ENCODE peak calls at places on chromosomes 11 and 22, in four cellular contexts. One of them, this sample, is unnamed.

GRCh38 chr11:126265801-126266200 is 2.9 kb downstream of the SRPRA start:
- DNase-seq in heart left ventricle: no peak
- DNase-seq in HFF-Myc: no peak
- DNase-seq in adrenal gland: no peak
- DNase-seq in this sample: no peak

GRCh38 chr22:19719055-19719482 is 4.3 kb upstream of the GP1BB start:
- DNase-seq in heart left ventricle: peak; percentile 72
- DNase-seq in HFF-Myc: no peak
- DNase-seq in adrenal gland: no peak
- DNase-seq in this sample: no peak

GRCh38 chr22:48538291-48538820 is 1289.3 kb downstream of the BRD1 start:
- DNase-seq in heart left ventricle: no peak
- DNase-seq in HFF-Myc: no peak
- DNase-seq in adrenal gland: no peak
- DNase-seq in this sample: no peak

GRCh38 chr11:70146895-70147520 is 56.1 kb upstream of the FADD start:
- DNase-seq in heart left ventricle: no peak
- DNase-seq in HFF-Myc: no peak
- DNase-seq in adrenal gland: no peak
- DNase-seq in this sample: no peak

GRCh38 chr22:44550666-44551491 is 52.8 kb upstream of the RTL6 start:
- DNase-seq in heart left ventricle: peak; percentile 75
- DNase-seq in HFF-Myc: peak; percentile 53
- DNase-seq in adrenal gland: peak; percentile 44
- DNase-seq in this sample: peak; percentile 94

GRCh38 chr11:68632802-68633201 is 51.5 kb upstream of the GAL start:
- DNase-seq in heart left ventricle: no peak
- DNase-seq in HFF-Myc: peak; percentile 50
- DNase-seq in adrenal gland: peak; percentile 39
- DNase-seq in this sample: peak; percentile 2

GRCh38 chr11:125338886-125339811 is 156.9 kb downstream of the FEZ1 start:
- DNase-seq in heart left ventricle: peak; percentile 57
- DNase-seq in HFF-Myc: no peak
- DNase-seq in adrenal gland: no peak
- DNase-seq in this sample: no peak

GRCh38 chr11:64558869-64559268 is 32.2 kb upstream of the SLC22A12 start:
- DNase-seq in heart left ventricle: no peak
- DNase-seq in HFF-Myc: no peak
- DNase-seq in adrenal gland: no peak
- DNase-seq in this sample: no peak

GRCh38 chr22:41936894-41937169 is 10.1 kb downstream of the CENPM start:
- DNase-seq in heart left ventricle: no peak
- DNase-seq in HFF-Myc: no peak
- DNase-seq in adrenal gland: no peak
- DNase-seq in this sample: no peak

GRCh38 chr22:41943661-41944209 is 3.2 kb downstream of the CENPM start:
- DNase-seq in heart left ventricle: no peak
- DNase-seq in HFF-Myc: no peak
- DNase-seq in adrenal gland: no peak
- DNase-seq in this sample: no peak

GRCh38 chr22:41946360-41947180 is at the start of gene CENPM:
- DNase-seq in heart left ventricle: peak; percentile 93
- DNase-seq in HFF-Myc: peak; percentile 85
- DNase-seq in adrenal gland: peak; percentile 95
- DNase-seq in this sample: peak; percentile 61

GRCh38 chr22:41939981-41940852 is 6.7 kb downstream of the CENPM start:
- DNase-seq in heart left ventricle: no peak
- DNase-seq in HFF-Myc: no peak
- DNase-seq in adrenal gland: no peak
- DNase-seq in this sample: no peak

DNA sequence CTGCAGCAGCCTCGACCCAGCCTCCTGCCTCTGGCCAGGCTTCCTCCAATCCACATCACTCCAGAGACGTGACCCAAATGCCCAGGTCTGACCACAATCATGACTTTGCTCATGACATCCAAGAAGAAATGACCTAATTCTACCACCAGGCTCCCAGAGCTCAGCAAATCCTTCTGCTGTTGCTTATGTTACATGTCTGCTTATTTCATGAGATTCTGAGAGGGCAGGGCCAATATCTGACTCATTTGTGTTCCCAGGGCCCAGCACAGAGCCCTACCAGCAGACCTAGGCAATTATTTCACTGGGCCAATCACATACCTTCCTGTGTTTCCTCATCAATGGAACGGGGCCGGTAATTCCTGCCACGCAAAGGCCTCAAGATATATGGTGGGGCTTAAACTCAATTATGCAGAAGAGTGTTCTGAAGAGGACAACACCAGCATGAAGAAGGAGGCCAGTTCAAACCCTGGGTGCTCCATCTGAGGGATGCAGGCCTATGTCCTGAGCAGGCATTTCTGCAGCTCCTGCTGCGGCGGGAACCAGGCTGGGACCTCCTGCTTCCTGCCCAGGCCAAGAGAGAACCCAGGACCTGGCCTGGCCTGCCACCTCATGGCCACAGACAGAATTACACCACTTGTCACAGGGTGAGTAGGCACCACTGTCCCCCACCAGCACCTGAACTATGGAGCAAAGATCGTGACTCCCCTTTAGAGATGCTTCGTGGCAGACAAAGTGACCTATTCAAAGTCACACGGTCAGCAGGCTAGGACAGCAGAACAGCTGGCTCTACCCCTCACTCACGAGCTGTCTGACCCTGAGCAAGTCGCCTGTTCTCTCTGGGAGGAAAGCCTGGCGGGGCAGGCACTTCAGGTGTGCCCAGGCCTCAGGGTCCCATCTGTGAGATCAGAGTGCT is 5.8 kb downstream of the CENPM start:
- DNase-seq in heart left ventricle: peak; percentile 89
- DNase-seq in HFF-Myc: no peak
- DNase-seq in adrenal gland: peak; percentile 93
- DNase-seq in this sample: peak; percentile 79
- H3K4me3 ChIP-seq in heart left ventricle: no peak overlapping the region
- H3K4me3 ChIP-seq in HFF-Myc: no peak overlapping the region
- H3K4me3 ChIP-seq in adrenal gland: no peak overlapping the region
- H3K4me3 ChIP-seq in this sample: no peak overlapping the region

GRCh38 chr11:121105851-121106250 is 4.8 kb downstream of the TECTA start:
- DNase-seq in heart left ventricle: no peak
- DNase-seq in HFF-Myc: no peak
- DNase-seq in adrenal gland: no peak
- DNase-seq in this sample: no peak
- TF ChIP-seq CTCF in heart left ventricle: no peak
- TF ChIP-seq CTCF in HFF-Myc: no peak
- TF ChIP-seq CTCF in adrenal gland: no peak
- TF ChIP-seq CTCF in this sample: no peak

GRCh38 chr22:30246962-30247376 is 410 bp upstream of the LIF start:
- DNase-seq in heart left ventricle: no peak
- DNase-seq in HFF-Myc: no peak
- DNase-seq in adrenal gland: no peak
- DNase-seq in this sample: no peak
- H3K4me3 ChIP-seq in heart left ventricle: no peak overlapping the region
- H3K4me3 ChIP-seq in HFF-Myc: peak overlapping the region; percentile 74
- H3K4me3 ChIP-seq in adrenal gland: no peak overlapping the region
- H3K4me3 ChIP-seq in this sample: peak overlapping the region; percentile 39

DNA sequence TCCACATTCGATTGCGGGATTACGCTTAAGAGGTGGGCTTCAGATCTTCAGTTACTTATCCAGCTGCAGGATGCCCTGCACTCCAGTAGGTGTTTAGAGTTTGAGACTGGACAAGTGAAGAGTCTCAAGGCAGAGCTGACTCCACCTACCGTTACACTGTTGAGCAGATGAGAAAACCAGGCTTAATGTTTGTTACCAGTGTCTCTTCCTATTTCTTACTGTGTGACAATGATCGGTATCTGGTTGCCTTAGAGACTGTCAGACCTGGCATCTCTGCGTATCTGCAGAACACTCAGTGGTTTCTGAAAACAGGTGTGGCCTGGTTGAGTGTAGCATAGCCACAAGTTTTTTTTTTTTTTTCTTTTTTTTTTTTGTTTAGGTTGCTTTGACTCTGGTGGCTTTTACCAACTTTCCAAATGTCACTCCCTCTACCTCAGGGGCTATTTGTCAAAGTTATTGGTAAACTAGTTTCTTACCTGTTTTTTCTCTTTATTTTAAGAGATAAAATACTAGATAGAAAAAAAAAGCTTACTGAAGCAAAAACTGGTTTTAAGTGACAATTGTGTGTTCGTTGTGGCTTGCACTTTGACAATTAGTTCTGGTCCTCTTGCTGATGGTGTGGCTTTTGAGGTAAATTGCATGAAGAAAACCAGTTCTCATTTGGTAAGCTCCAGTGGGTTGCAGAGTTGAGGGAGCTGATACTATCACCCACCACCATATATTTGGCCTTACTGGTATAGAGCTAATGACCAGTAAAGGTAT is 284.8 kb downstream of the ETS1 start:
- DNase-seq in heart left ventricle: no peak
- DNase-seq in HFF-Myc: no peak
- DNase-seq in adrenal gland: no peak
- DNase-seq in this sample: no peak
- TF ChIP-seq CTCF in heart left ventricle: no peak
- TF ChIP-seq CTCF in HFF-Myc: no peak
- TF ChIP-seq CTCF in adrenal gland: no peak
- TF ChIP-seq CTCF in this sample: no peak

GRCh38 chr11:60950024-60950423 is 2.0 kb downstream of the SLC15A3 start:
- DNase-seq in heart left ventricle: no peak
- DNase-seq in HFF-Myc: no peak
- DNase-seq in adrenal gland: no peak
- DNase-seq in this sample: no peak

GRCh38 chr11:60951909-60952741 is at the start of gene SLC15A3:
- DNase-seq in heart left ventricle: peak; percentile 83
- DNase-seq in HFF-Myc: no peak
- DNase-seq in adrenal gland: peak; percentile 69
- DNase-seq in this sample: no peak

GRCh38 chr11:60951611-60951908 is 416 bp downstream of the SLC15A3 start:
- DNase-seq in heart left ventricle: no peak
- DNase-seq in HFF-Myc: no peak
- DNase-seq in adrenal gland: no peak
- DNase-seq in this sample: no peak

GRCh38 chr11:60952742-60953170 is 780 bp upstream of the SLC15A3 start:
- DNase-seq in heart left ventricle: no peak
- DNase-seq in HFF-Myc: no peak
- DNase-seq in adrenal gland: no peak
- DNase-seq in this sample: no peak

GRCh38 chr11:60950933-60951610 is 904 bp downstream of the SLC15A3 start:
- DNase-seq in heart left ventricle: peak; percentile 51
- DNase-seq in HFF-Myc: no peak
- DNase-seq in adrenal gland: no peak
- DNase-seq in this sample: no peak
- H3K4me3 ChIP-seq in heart left ventricle: peak overlapping the region; percentile 58
- H3K4me3 ChIP-seq in HFF-Myc: no peak overlapping the region
- H3K4me3 ChIP-seq in adrenal gland: peak overlapping the region; percentile 22
- H3K4me3 ChIP-seq in this sample: peak overlapping the region; percentile 48

GRCh38 chr11:116929393-116930090 is 92.1 kb upstream of the APOA1 start:
- DNase-seq in heart left ventricle: no peak
- DNase-seq in HFF-Myc: no peak
- DNase-seq in adrenal gland: peak; percentile 26
- DNase-seq in this sample: no peak

GRCh38 chr11:116925050-116925449 is 87.6 kb upstream of the APOA1 start:
- DNase-seq in heart left ventricle: no peak
- DNase-seq in HFF-Myc: no peak
- DNase-seq in adrenal gland: no peak
- DNase-seq in this sample: no peak

GRCh38 chr11:116928102-116928777 is 90.8 kb upstream of the APOA1 start:
- DNase-seq in heart left ventricle: no peak
- DNase-seq in HFF-Myc: no peak
- DNase-seq in adrenal gland: no peak
- DNase-seq in this sample: no peak

GRCh38 chr11:116928845-116929244 is 91.4 kb upstream of the APOA1 start:
- DNase-seq in heart left ventricle: no peak
- DNase-seq in HFF-Myc: no peak
- DNase-seq in adrenal gland: no peak
- DNase-seq in this sample: no peak

DNA sequence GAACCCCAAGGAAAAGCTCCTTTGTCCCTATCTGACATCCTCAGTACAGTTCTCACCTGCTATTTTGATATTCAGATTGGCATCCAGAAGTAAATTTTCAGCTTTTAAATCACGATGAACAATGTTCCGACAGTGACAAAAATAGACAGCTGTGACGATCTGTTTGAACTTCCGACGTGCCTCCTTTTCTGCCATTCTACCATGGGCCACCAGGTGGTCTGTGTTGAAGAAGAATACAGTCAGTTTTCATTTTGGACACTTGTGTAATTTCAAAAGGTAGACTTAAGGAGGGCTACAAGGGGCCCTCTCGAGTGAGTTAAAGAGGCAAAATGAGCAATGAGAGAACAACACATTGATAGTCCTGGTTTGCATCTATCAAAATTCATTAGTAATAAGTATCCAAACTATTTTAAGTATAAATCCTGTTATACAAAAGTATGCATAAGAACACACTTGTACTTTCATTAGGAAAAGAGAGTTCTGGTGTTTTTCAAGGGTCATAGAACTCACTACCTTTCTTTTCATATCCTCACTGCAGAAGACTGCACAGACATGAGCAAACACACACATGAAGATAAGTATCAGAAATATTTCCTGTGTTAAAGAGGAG is 89.8 kb upstream of the APOA1 start:
- DNase-seq in heart left ventricle: no peak
- DNase-seq in HFF-Myc: no peak
- DNase-seq in adrenal gland: no peak
- DNase-seq in this sample: no peak
- TF ChIP-seq CTCF in heart left ventricle: peak; percentile 35
- TF ChIP-seq CTCF in HFF-Myc: peak; percentile 47
- TF ChIP-seq CTCF in adrenal gland: peak; percentile 20
- TF ChIP-seq CTCF in this sample: peak; percentile 28

GRCh38 chr11:86803641-86804040 is 3.3 kb downstream of the PRSS23 start:
- DNase-seq in heart left ventricle: no peak
- DNase-seq in HFF-Myc: no peak
- DNase-seq in adrenal gland: no peak
- DNase-seq in this sample: no peak
- H3K4me3 ChIP-seq in heart left ventricle: no peak overlapping the region
- H3K4me3 ChIP-seq in HFF-Myc: no peak overlapping the region
- H3K4me3 ChIP-seq in adrenal gland: no peak overlapping the region
- H3K4me3 ChIP-seq in this sample: peak overlapping the region; percentile 4

DNA sequence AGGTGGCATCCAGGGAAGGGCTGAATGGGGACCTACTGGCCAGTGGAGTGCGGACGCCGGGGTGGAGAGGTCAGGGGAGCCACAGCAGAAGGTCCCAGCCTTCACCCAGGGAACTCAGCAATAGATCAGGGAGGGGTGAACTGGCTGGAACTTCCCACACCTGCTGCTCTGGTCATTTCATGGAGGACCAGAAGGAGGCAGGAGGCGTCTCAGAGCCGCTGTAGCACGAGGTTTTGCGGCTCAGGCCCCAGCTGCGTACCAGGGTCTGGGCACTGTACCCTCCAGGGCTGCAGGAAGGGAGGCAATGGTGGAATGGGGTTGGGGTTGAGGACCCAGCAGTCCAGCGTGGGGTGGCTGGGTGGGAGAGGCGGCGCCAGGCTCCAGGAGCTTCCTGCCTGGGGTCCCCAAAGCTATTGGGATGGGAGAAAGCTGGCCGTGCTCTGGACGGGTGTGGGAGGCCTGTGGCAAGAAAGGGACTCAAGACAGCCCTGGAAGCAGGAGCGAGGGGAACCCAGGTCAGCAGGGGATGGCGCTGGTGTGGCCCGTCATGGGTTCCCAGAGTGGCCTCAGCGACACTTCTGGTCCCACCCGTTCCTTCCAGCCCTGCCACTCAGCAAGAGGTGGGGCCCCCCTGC is 20.2 kb upstream of the BRSK2 start:
- DNase-seq in heart left ventricle: no peak
- DNase-seq in HFF-Myc: no peak
- DNase-seq in adrenal gland: no peak
- DNase-seq in this sample: no peak
- TF ChIP-seq CTCF in heart left ventricle: no peak
- TF ChIP-seq CTCF in HFF-Myc: no peak
- TF ChIP-seq CTCF in adrenal gland: no peak
- TF ChIP-seq CTCF in this sample: no peak